ENCODE peak calls at places on chromosomes 6 and 20, in ten cellular contexts. J, Z, H, G, K, D, N, Y, L and I are unnamed samples.

GRCh38 chr20:14865169-14865568 is 527.8 kb upstream of the FLRT3 start:
- DNase-seq in Z (no peak), K (no peak), N (no peak), L (peak; percentile 17), Y (peak; percentile 46), H (no peak), G (peak; percentile 21), D (peak; percentile 16), J (no peak), I (no peak)

GRCh38 chr6:100035873-100036653 is 42.0 kb upstream of the MCHR2 start:
- DNase-seq in J (no peak), K (no peak), G (peak; percentile 20), D (peak; percentile 14), N (no peak), L (no peak), H (no peak), Y (no peak), Z (no peak), I (no peak)

GRCh38 chr6:15938086-15938485 is 190.8 kb upstream of the MYLIP start:
- DNase-seq in Z (no peak), Y (no peak), L (no peak), J (no peak), D (no peak), G (no peak), H (no peak), N (no peak), K (no peak), I (no peak)

GRCh38 chr20:22700387-22700786 is 116.0 kb upstream of the FOXA2 start:
- DNase-seq in N (peak; percentile 68), L (peak; percentile 49), J (no peak), G (no peak), Z (no peak), K (no peak), Y (no peak), H (no peak), D (peak; percentile 30), I (no peak)

GRCh38 chr6:110322151-110323003 is 35.8 kb downstream of the METTL24 start:
- DNase-seq in D (no peak), K (no peak), H (no peak), L (no peak), N (no peak), G (no peak), Y (no peak), Z (no peak), J (no peak), I (no peak)

GRCh38 chr6:161487694-161488093 is 213.8 kb upstream of the AGPAT4 start:
- DNase-seq in G (peak; percentile 71), Z (no peak), Y (no peak), H (no peak), D (no peak), L (no peak), J (no peak), K (no peak), N (no peak), I (no peak)

GRCh38 chr6:4210619-4211419 is 75.4 kb upstream of the ECI2 start:
- DNase-seq in Y (peak; percentile 27), G (no peak), K (no peak), L (peak; percentile 67), D (peak; percentile 44), N (peak; percentile 49), J (no peak), Z (peak; percentile 72), H (peak; percentile 58), I (peak; percentile 24)

GRCh38 chr6:100202417-100203194 is 208.6 kb upstream of the MCHR2 start:
- DNase-seq in L (peak; percentile 97), D (peak; percentile 98), Y (peak; percentile 33), Z (no peak), N (no peak), J (no peak), H (no peak), G (peak; percentile 96), K (no peak), I (no peak)

GRCh38 chr6:167046861-167047495 is 47.8 kb downstream of the CEP43 start:
- DNase-seq in L (no peak), G (no peak), Y (no peak), D (no peak), N (no peak), H (no peak), K (no peak), Z (no peak), J (no peak), I (no peak)